ENCODE peak calls at places on chromosomes 12 and 14, in seven cellular contexts. D is prostate gland, V is GM23338, W is HCT116, X is H1, O is stomach, R is endothelial cell of umbilical vein. Y is an unnamed sample. For H3K36me3, the result is how much of the 10 kb centered on the place peaks cover.

GRCh38 chr14:32332415-32333116 is 3.5 kb downstream of the AKAP6 start:
- DNase-seq in D (no peak), V (no peak), W (no peak), X (no peak), O (no peak), R (no peak), Y (no peak)

GRCh38 chr12:100279612-100280244 is 12.8 kb downstream of the SCYL2 start:
- DNase-seq in D (no peak), V (peak), W (no peak), X (no peak), O (no peak), R (no peak), Y (no peak)

GRCh38 chr12:27686147-27686546 is 10.1 kb upstream of the REP15 start:
- DNase-seq in D (no peak), V (no peak), W (no peak), X (no peak), O (no peak), R (no peak), Y (no peak)

GRCh38 chr12:19779393-19780056 is 340.2 kb downstream of the AEBP2 start:
- DNase-seq in D (no peak), V (peak), W (no peak), X (no peak), O (no peak), R (no peak), Y (no peak)

GRCh38 chr12:108321688-108322087 is 17.4 kb downstream of the CMKLR1 start:
- DNase-seq in D (no peak), V (no peak), W (no peak), X (no peak), O (no peak), R (no peak), Y (no peak)

GRCh38 chr12:67042697-67043131 is 226.4 kb upstream of the CAND1 start:
- DNase-seq in D (no peak), V (peak), W (no peak), X (no peak), O (no peak), R (no peak), Y (no peak)

GRCh38 chr12:95096852-95097251 is 23.4 kb upstream of the NR2C1 start:
- DNase-seq in D (peak), V (no peak), W (no peak), X (no peak), O (peak), R (no peak), Y (no peak)

GRCh38 chr12:117360551-117361311 is 695 bp downstream of the NOS1 start:
- DNase-seq in D (no peak), V (peak), W (no peak), X (no peak), O (no peak), R (no peak), Y (no peak)

GRCh38 chr14:90019824-90020523 is 41.8 kb upstream of the KCNK13 start:
- DNase-seq in D (no peak), V (no peak), W (no peak), X (no peak), O (no peak), R (no peak), Y (no peak)

GRCh38 chr12:57627504-57628279 is 5.3 kb downstream of the B4GALNT1 start:
- DNase-seq in D (no peak), V (peak), W (no peak), X (no peak), O (no peak), R (no peak), Y (no peak)

GRCh38 chr14:79363291-79363690 is 848.0 kb downstream of the DIO2 start:
- DNase-seq in D (no peak), V (no peak), W (no peak), X (no peak), O (no peak), R (no peak), Y (no peak)

GRCh38 chr12:20415013-20415412 is 46.7 kb downstream of the PDE3A start:
- DNase-seq in D (no peak), V (no peak), W (no peak), X (no peak), O (no peak), R (peak), Y (no peak)

GRCh38 chr14:62546862-62547474 is 498.3 kb downstream of the KCNH5 start:
- DNase-seq in D (no peak), V (no peak), W (no peak), X (no peak), O (no peak), R (no peak), Y (no peak)

GRCh38 chr14:33475623-33476022 is 475.3 kb downstream of the EGLN3 start:
- DNase-seq in D (no peak), V (peak), W (no peak), X (peak), O (peak), R (peak), Y (peak)

GRCh38 chr12:12508612-12509011 is 54.1 kb downstream of the DUSP16 start:
- DNase-seq in D (no peak), V (no peak), W (no peak), X (no peak), O (no peak), R (no peak), Y (no peak)

GRCh38 chr12:12511021-12511783 is 51.5 kb downstream of the DUSP16 start:
- DNase-seq in D (no peak), V (no peak), W (no peak), X (no peak), O (no peak), R (no peak), Y (no peak)

GRCh38 chr12:12513416-12514006 is 49.2 kb downstream of the DUSP16 start:
- DNase-seq in D (no peak), V (no peak), W (no peak), X (no peak), O (no peak), R (no peak), Y (no peak)

GRCh38 chr12:12510141-12510540 is 52.5 kb downstream of the DUSP16 start:
- DNase-seq in D (no peak), V (no peak), W (no peak), X (no peak), O (no peak), R (no peak), Y (peak)

GRCh38 chr12:12511895-12512674 is 50.6 kb downstream of the DUSP16 start:
- DNase-seq in D (no peak), V (no peak), W (no peak), X (no peak), O (no peak), R (no peak), Y (no peak)
- TF ChIP-seq POLR2AphosphoS5 in D (no peak), V (no peak), W (no peak), X (no peak), O (no peak), R (no peak), Y (no peak)

DNA sequence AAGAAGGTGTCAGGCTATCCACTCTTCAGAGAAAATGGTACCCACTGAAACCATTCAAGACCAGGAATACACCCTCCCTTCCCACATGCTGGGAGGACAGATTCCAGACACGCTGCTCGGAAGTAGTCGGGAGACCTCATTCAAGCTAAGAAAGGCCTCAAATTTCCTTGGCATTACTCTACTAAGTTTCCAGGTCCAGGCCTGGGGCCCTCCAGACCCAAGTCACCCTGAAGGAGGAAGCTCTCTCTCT is 27.1 kb upstream of the RPLP0 start:
- DNase-seq in D (no peak), V (no peak), W (no peak), X (no peak), O (no peak), R (no peak), Y (no peak)
- H3K36me3 ChIP-seq in D (under half), V (under half), W (under half), X (under half), O (under half), R (under half), Y (under half)

DNA sequence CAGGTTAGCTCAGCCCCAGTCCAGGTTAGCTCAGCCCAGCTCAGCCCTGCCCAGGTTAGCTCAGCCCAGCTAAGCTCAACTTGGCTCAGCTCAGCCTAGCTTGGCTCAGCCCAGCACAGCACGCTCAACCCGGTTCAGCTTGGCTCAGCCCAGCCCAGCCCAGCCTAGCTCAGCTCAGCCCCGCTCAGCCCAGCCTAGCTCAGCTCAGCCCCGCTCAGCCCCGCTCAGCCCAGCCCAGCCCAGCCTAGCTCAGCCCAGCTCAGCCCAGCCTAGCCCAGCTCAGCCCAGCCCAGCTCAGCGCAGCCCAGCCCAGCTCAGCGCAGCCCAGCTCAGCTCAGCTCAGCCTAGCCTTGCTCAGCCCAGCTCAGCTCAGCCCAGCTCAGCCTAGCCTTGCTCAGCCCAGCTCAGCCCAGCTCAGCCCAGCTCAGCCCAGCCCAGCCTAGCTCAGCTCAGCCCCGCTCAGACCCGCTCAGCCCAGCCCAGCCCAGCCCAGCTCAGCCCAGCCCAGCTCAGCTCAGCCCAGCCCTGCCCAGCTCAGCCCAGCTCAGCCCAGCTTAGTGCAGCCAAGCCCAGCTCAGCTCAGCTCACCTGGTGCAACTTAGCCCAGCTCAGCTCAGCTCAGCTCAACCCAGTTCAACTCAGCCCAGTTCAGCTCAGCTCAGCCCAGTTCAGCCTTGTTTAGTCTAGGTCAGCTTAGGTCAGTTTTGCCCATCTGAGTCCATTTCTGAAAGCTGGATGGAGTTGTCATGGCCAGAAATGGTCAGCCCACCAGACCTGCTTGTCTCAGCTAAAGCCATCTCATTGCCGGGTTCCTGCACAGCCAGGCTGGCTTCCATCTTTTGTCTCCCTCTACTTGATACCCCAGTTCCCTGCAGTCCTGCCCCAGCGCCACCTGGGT is 333.6 kb downstream of the TMEM121 start:
- DNase-seq in D (no peak), V (no peak), W (no peak), X (no peak), O (peak), R (no peak), Y (no peak)
- TF ChIP-seq POLR2AphosphoS5 in D (no peak), V (no peak), W (no peak), X (no peak), O (no peak), R (no peak), Y (no peak)

GRCh38 chr12:128819293-128820144 is 4.2 kb downstream of the SLC15A4 start:
- DNase-seq in D (no peak), V (peak), W (no peak), X (no peak), O (peak), R (no peak), Y (no peak)

GRCh38 chr12:128816643-128816920 is 7.2 kb downstream of the SLC15A4 start:
- DNase-seq in D (no peak), V (no peak), W (no peak), X (no peak), O (no peak), R (no peak), Y (no peak)

GRCh38 chr12:128815779-128816642 is 7.7 kb downstream of the SLC15A4 start:
- DNase-seq in D (no peak), V (no peak), W (no peak), X (no peak), O (no peak), R (no peak), Y (no peak)

GRCh38 chr12:128818065-128819022 is 5.4 kb downstream of the SLC15A4 start:
- DNase-seq in D (no peak), V (no peak), W (no peak), X (no peak), O (peak), R (no peak), Y (no peak)

GRCh38 chr12:128817115-128818015 is 6.4 kb downstream of the SLC15A4 start:
- DNase-seq in D (no peak), V (no peak), W (no peak), X (no peak), O (peak), R (no peak), Y (no peak)
- H3K36me3 ChIP-seq in D (under half), V (under half), W (under half), X (under half), O (under half), R (under half), Y (under half)

GRCh38 chr12:121990692-121991603 is 30.7 kb upstream of the BCL7A start:
- DNase-seq in D (no peak), V (no peak), W (no peak), X (no peak), O (no peak), R (no peak), Y (no peak)
- TF ChIP-seq POLR2AphosphoS5 in D (no peak), V (no peak), W (no peak), X (no peak), O (no peak), R (no peak), Y (no peak)

DNA sequence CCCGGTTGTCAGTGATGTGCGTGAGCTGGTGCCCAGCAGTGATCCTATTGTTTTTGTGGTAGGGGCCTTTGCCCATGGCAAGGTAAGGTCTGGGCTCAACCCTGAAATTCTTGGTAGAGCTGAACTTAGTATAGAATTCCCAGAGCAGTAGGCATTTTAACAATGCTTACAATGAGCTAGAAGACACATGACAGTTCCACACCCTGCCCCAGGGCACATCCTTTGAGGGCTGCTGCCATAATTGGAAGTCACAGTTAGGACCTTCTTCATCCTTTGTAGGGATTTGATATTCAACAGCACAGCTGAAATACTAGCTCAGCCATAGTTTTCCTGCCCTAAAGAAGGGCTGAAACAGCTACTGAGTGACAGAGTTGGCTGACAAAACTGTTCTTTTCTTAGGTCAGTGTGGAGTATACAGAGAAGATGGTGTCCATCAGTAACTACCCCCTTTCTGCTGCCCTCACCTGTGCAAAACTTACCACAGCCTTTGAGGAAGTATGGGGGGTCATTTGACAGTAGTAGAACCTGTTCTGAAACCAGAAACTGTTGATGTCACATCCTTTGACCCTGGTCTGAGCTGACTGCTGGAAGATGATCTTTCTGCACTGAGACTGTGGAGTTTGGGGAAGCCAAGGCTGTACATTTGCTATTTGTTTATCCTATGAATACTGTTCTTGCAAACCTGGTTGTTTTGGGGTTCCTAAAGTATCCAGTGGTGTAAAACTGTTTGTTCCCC is 4.8 kb downstream of the EMG1 start:
- DNase-seq in D (no peak), V (no peak), W (no peak), X (no peak), O (no peak), R (no peak), Y (no peak)
- H3K36me3 ChIP-seq in D (under half), V (under half), W (half or more), X (under half), O (half or more), R (under half), Y (under half)

GRCh38 chr12:54050479-54050805 is 3.2 kb upstream of the HOXC4 start:
- DNase-seq in D (no peak), V (no peak), W (no peak), X (no peak), O (no peak), R (no peak), Y (no peak)

GRCh38 chr12:54051081-54051912 is 2.3 kb upstream of the HOXC4 start:
- DNase-seq in D (no peak), V (no peak), W (no peak), X (no peak), O (no peak), R (no peak), Y (no peak)

GRCh38 chr12:54053625-54054441 is at the start of gene HOXC4:
- DNase-seq in D (no peak), V (no peak), W (no peak), X (no peak), O (peak), R (peak), Y (no peak)

GRCh38 chr12:54052745-54053624 is 650 bp upstream of the HOXC4 start:
- DNase-seq in D (no peak), V (no peak), W (no peak), X (no peak), O (no peak), R (no peak), Y (no peak)

DNA sequence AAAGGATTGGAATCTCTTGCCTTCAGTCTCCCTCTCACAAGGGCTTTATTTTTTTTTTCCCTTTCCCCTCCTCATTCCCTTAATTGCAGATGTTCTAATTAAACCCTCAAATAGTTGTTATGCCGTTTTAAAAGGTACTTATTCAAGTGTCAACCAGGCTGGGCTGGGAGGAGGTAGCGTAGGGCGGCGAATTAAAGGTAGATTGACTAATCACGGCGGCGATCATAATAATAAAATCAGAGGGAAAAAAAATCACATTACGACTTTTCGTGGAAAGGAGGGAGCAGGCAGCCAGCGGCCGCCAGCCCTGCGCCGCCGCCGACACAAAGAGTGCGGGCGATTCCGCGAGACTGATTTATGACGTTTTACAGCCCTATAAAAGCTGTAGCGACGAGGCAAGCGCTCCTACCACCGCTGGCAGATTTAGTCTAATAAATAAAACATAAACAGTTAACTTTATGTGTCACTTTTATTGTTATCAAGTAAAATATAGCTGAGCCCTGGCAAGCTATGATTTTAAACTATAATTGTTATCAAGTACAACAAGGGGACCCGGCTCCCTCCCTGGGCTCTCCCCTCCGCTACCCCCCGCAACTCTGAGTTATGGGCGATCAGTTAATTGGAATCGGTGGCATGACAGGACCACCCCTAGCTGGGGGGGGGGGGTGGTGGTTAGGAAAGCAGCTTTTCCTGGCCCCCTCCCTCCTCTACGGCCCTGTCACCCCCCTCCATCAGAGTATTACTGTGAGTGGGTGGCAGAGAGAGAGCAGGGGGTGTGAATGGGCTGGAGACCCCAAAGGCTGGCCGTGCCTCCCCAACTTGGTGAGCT is 1.5 kb upstream of the HOXC4 start:
- DNase-seq in D (peak), V (no peak), W (no peak), X (no peak), O (no peak), R (no peak), Y (no peak)
- TF ChIP-seq POLR2AphosphoS5 in D (peak), V (no peak), W (no peak), X (no peak), O (no peak), R (no peak), Y (peak)

GRCh38 chr12:109735825-109736551 is 22.4 kb downstream of the FAM222A start:
- DNase-seq in D (no peak), V (no peak), W (no peak), X (no peak), O (peak), R (no peak), Y (no peak)
- H3K36me3 ChIP-seq in D (under half), V (under half), W (under half), X (under half), O (under half), R (under half), Y (under half)

GRCh38 chr12:54033106-54033979 is 493 bp downstream of the HOXC5 start:
- DNase-seq in D (peak), V (peak), W (no peak), X (no peak), O (peak), R (no peak), Y (no peak)
- TF ChIP-seq POLR2AphosphoS5 in D (peak), V (no peak), W (peak), X (no peak), O (no peak), R (no peak), Y (no peak)

GRCh38 chr12:49031573-49032161 is 13.1 kb upstream of the PRKAG1 start:
- DNase-seq in D (no peak), V (no peak), W (no peak), X (no peak), O (no peak), R (no peak), Y (no peak)

GRCh38 chr12:49034287-49034622 is 15.7 kb upstream of the PRKAG1 start:
- DNase-seq in D (no peak), V (no peak), W (no peak), X (no peak), O (no peak), R (no peak), Y (no peak)

GRCh38 chr12:49032679-49033447 is 14.3 kb upstream of the PRKAG1 start:
- DNase-seq in D (no peak), V (no peak), W (no peak), X (no peak), O (no peak), R (no peak), Y (no peak)

GRCh38 chr12:49032276-49032675 is 13.7 kb upstream of the PRKAG1 start:
- DNase-seq in D (no peak), V (no peak), W (no peak), X (no peak), O (no peak), R (no peak), Y (no peak)

GRCh38 chr12:49033611-49034286 is 15.2 kb upstream of the PRKAG1 start:
- DNase-seq in D (no peak), V (no peak), W (no peak), X (no peak), O (no peak), R (no peak), Y (no peak)
- H3K36me3 ChIP-seq in D (under half), V (under half), W (half or more), X (under half), O (half or more), R (half or more), Y (under half)